ENCODE peak calls at places on chromosomes 3 and 15, in ten cellular contexts. S is fibroblast of lung, L is MM.1S, Y is endothelial cell of umbilical vein, U is astrocyte, B is GM23248, H is IMR-90, D is PC-9, T is HCT116, E is H9. K is an unnamed sample.
A peak's percentile ranks its signal among the peaks of the same experiment; 100 is the strongest.

GRCh38 chr3:112746675-112747276 is 99.9 kb downstream of the CD200R1L start:
- DNase-seq in S (peak; percentile 92), L (no peak), Y (no peak), U (peak; percentile 92), B (peak; percentile 75), H (peak; percentile 77), D (no peak), T (no peak), E (no peak), K (peak; percentile 30)

GRCh38 chr15:98412852-98413251 is 235.5 kb upstream of the IGF1R start:
- DNase-seq in S (peak; percentile 1), L (no peak), Y (no peak), U (no peak), B (no peak), H (no peak), D (no peak), T (no peak), E (no peak), K (no peak)

GRCh38 chr3:69433016-69433937 is 47.4 kb upstream of the FRMD4B start:
- DNase-seq in S (no peak), L (peak; percentile 22), Y (no peak), U (no peak), B (no peak), H (peak; percentile 24), D (peak; percentile 28), T (no peak), E (no peak), K (no peak)

GRCh38 chr3:139120336-139120971 is 75.8 kb upstream of the PRR23C start:
- DNase-seq in S (peak; percentile 70), L (no peak), Y (no peak), U (peak; percentile 63), B (peak; percentile 95), H (peak; percentile 87), D (no peak), T (peak; percentile 21), E (no peak), K (peak; percentile 44)

GRCh38 chr15:70036585-70037343 is 61.0 kb downstream of the TLE3 start:
- DNase-seq in S (no peak), L (peak; percentile 98), Y (no peak), U (no peak), B (no peak), H (no peak), D (peak; percentile 73), T (no peak), E (no peak), K (peak; percentile 12)

GRCh38 chr15:73873889-73874511 is 636 bp downstream of the TBC1D21 start:
- DNase-seq in S (peak; percentile 44), L (peak; percentile 54), Y (peak; percentile 60), U (peak; percentile 22), B (peak; percentile 64), H (peak; percentile 68), D (peak; percentile 17), T (peak; percentile 54), E (peak; percentile 24), K (peak; percentile 25)

GRCh38 chr3:187450791-187451190 is 82.6 kb downstream of the RTP4 start:
- DNase-seq in S (no peak), L (no peak), Y (no peak), U (no peak), B (no peak), H (no peak), D (no peak), T (no peak), E (no peak), K (no peak)

GRCh38 chr3:124566701-124567100 is 163.6 kb upstream of the UMPS start:
- DNase-seq in S (no peak), L (no peak), Y (no peak), U (no peak), B (no peak), H (no peak), D (no peak), T (no peak), E (no peak), K (no peak)

GRCh38 chr15:61327019-61327631 is 98.0 kb upstream of the RORA start:
- DNase-seq in S (no peak), L (no peak), Y (no peak), U (no peak), B (no peak), H (no peak), D (no peak), T (no peak), E (no peak), K (no peak)

GRCh38 chr15:39887832-39888231 is 32.2 kb downstream of the GPR176 start:
- DNase-seq in S (peak; percentile 35), L (no peak), Y (peak; percentile 74), U (no peak), B (peak; percentile 55), H (peak; percentile 50), D (peak; percentile 14), T (peak; percentile 3), E (peak; percentile 47), K (peak; percentile 65)

GRCh38 chr3:181838940-181839914 is 127.5 kb downstream of the SOX2 start:
- DNase-seq in S (peak; percentile 9), L (peak; percentile 58), Y (no peak), U (peak; percentile 4), B (no peak), H (no peak), D (no peak), T (no peak), E (no peak), K (no peak)

GRCh38 chr3:181844227-181844626 is 132.5 kb downstream of the SOX2 start:
- DNase-seq in S (no peak), L (no peak), Y (no peak), U (no peak), B (no peak), H (no peak), D (no peak), T (no peak), E (no peak), K (no peak)

GRCh38 chr3:181839915-181840295 is 128.2 kb downstream of the SOX2 start:
- DNase-seq in S (peak; percentile 26), L (peak; percentile 65), Y (no peak), U (peak; percentile 16), B (no peak), H (no peak), D (no peak), T (no peak), E (no peak), K (no peak)
- H2AFZ ChIP-seq in S (no peak overlapping the region), L (peak overlapping the region; percentile 61), Y (no peak overlapping the region), U (no peak overlapping the region), B (no peak overlapping the region), H (no peak overlapping the region), D (peak overlapping the region; percentile 24), T (no peak overlapping the region), E (no peak overlapping the region), K (no peak overlapping the region)

DNA sequence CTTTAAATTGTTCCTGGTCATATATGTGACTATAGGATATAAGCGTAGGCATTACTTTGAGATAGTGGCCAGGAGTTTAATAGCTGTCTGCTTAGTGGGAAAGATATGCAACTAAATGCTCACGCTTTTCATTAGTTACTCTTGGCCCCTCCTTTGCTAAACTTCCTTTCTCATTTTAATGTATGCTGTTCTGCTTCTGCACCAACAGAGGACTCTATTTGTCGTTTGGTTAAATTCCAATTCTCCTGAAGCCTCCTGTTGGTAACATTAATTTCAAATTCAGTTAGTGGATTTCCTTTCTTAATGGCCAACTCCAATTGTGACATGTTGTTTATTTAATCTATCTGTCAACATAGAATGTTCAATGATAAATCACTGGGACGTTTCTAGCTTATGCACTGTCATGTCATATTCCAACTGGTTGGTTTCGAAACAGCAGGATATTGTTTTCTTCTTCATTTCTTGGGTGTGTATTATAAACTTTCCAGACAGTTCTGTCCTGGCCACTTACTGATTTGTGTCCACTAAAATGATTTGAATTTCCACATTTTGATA is 467.4 kb upstream of the BCHE start:
- DNase-seq in S (no peak), L (no peak), Y (no peak), U (no peak), B (no peak), H (no peak), D (no peak), T (no peak), E (no peak), K (no peak)
- H2AFZ ChIP-seq in S (no peak overlapping the region), L (no peak overlapping the region), Y (no peak overlapping the region), U (no peak overlapping the region), B (no peak overlapping the region), H (no peak overlapping the region), D (peak overlapping the region; percentile 36), T (no peak overlapping the region), E (no peak overlapping the region), K (no peak overlapping the region)

GRCh38 chr3:154898398-154898797 is 181.7 kb upstream of the MME start:
- DNase-seq in S (no peak), L (no peak), Y (no peak), U (no peak), B (no peak), H (no peak), D (no peak), T (no peak), E (no peak), K (no peak)
- H2AFZ ChIP-seq in S (peak overlapping the region; percentile 54), L (no peak overlapping the region), Y (no peak overlapping the region), U (no peak overlapping the region), B (peak overlapping the region; percentile 58), H (no peak overlapping the region), D (no peak overlapping the region), T (no peak overlapping the region), E (no peak overlapping the region), K (peak overlapping the region; percentile 1)

GRCh38 chr15:51266548-51266947 is 71.8 kb downstream of the CYP19A1 start:
- DNase-seq in S (no peak), L (no peak), Y (no peak), U (no peak), B (peak; percentile 50), H (no peak), D (no peak), T (no peak), E (no peak), K (no peak)
- H2AFZ ChIP-seq in S (no peak overlapping the region), L (no peak overlapping the region), Y (no peak overlapping the region), U (peak overlapping the region; percentile 79), B (peak overlapping the region; percentile 74), H (no peak overlapping the region), D (no peak overlapping the region), T (no peak overlapping the region), E (no peak overlapping the region), K (peak overlapping the region; percentile 90)

DNA sequence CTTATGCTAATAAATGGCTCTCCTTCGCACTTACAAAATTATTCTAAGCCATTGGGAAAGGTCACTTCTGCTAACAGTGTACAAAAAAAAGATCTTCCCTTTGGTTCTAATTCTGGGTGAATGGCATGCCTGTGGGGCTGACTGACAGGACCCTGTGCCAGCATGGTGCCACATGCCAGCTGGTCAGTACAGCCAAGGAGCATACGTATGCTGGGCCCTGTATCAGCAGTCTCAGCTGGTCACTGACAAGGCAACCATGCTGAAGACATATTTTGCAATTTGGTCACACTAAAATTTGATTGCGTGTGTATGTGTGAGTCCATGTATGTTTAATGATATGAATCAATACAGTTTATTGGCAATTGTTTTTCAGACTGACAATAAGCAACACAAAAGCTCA is 246.1 kb downstream of the TBL1XR1 start:
- DNase-seq in S (peak; percentile 49), L (no peak), Y (no peak), U (peak; percentile 26), B (peak; percentile 26), H (no peak), D (peak; percentile 10), T (no peak), E (no peak), K (no peak)
- H2AFZ ChIP-seq in S (no peak overlapping the region), L (no peak overlapping the region), Y (no peak overlapping the region), U (no peak overlapping the region), B (no peak overlapping the region), H (no peak overlapping the region), D (no peak overlapping the region), T (no peak overlapping the region), E (no peak overlapping the region), K (no peak overlapping the region)

DNA sequence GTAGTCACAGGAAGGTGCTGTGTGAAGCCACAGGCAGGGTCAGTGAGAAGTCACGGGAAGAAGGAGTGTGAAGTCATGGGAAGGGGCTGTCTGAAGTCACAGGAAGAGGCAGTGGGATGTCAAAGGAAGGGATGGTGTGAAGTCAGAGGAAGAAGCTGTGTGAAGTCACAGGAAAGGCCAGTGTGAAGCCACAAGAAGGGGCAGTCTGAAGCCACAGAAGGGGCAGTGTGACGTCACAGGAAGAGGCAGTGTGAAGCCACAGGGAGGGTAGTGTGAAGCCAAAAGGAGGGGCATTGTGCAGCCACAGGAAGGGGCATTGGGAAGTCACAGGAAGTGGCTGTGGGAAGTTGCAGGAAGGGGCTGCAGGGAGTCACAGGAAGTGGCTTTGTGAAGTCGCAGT is 35.1 kb downstream of the GASK1A start:
- DNase-seq in S (no peak), L (no peak), Y (no peak), U (no peak), B (no peak), H (no peak), D (no peak), T (no peak), E (no peak), K (no peak)
- H2AFZ ChIP-seq in S (no peak overlapping the region), L (no peak overlapping the region), Y (no peak overlapping the region), U (no peak overlapping the region), B (no peak overlapping the region), H (no peak overlapping the region), D (no peak overlapping the region), T (no peak overlapping the region), E (no peak overlapping the region), K (no peak overlapping the region)

K was measured in mammary epithelial cell.